ENCODE peak calls at places on chromosomes 1 and 21, in seven cellular contexts. P, S, R, G, W, I and K are unnamed samples.

GRCh38 chr1:100188617-100189016 is 10.6 kb upstream of the LRRC39 start:
- DNase-seq in P (no peak), S (no peak), R (no peak), G (no peak), W (no peak), I (no peak), K (peak; percentile 71)

GRCh38 chr1:187476671-187477070 is 647.9 kb downstream of the PLA2G4A start:
- DNase-seq in P (peak; percentile 13), S (no peak), R (peak; percentile 27), G (no peak), W (no peak), I (no peak), K (no peak)

GRCh38 chr1:176102243-176102642 is 104.8 kb downstream of the COP1 start:
- DNase-seq in P (no peak), S (no peak), R (no peak), G (peak; percentile 5), W (no peak), I (no peak), K (peak; percentile 6)

GRCh38 chr1:230940848-230941247 is 37.8 kb downstream of the TTC13 start:
- DNase-seq in P (no peak), S (no peak), R (no peak), G (no peak), W (no peak), I (no peak), K (no peak)

GRCh38 chr1:48869116-48869893 is 92.6 kb upstream of the BEND5 start:
- DNase-seq in P (peak; percentile 15), S (no peak), R (peak; percentile 45), G (no peak), W (no peak), I (no peak), K (no peak)

GRCh38 chr1:44775930-44776748 is 799 bp downstream of the RPS8 start:
- DNase-seq in P (no peak), S (peak; percentile 30), R (no peak), G (peak; percentile 55), W (no peak), I (no peak), K (peak; percentile 84)

GRCh38 chr1:7616076-7616833 is 154.8 kb upstream of the VAMP3 start:
- DNase-seq in P (peak; percentile 66), S (peak; percentile 14), R (peak; percentile 88), G (peak; percentile 75), W (peak; percentile 90), I (peak; percentile 43), K (peak; percentile 93)

GRCh38 chr1:29500041-29500440 is 263.7 kb downstream of the PTPRU start:
- DNase-seq in P (no peak), S (no peak), R (no peak), G (no peak), W (peak; percentile 31), I (no peak), K (no peak)

GRCh38 chr1:202858306-202858705 is 30.6 kb downstream of the RABIF start:
- DNase-seq in P (no peak), S (no peak), R (no peak), G (peak; percentile 41), W (no peak), I (no peak), K (no peak)

GRCh38 chr1:201461783-201462441 is 7.1 kb downstream of the PHLDA3 start:
- DNase-seq in P (no peak), S (peak; percentile 95), R (no peak), G (peak; percentile 91), W (no peak), I (no peak), K (peak; percentile 98)

GRCh38 chr1:205961405-205961804 is 18.1 kb upstream of the SLC26A9 start:
- DNase-seq in P (no peak), S (no peak), R (no peak), G (no peak), W (no peak), I (no peak), K (peak; percentile 69)

GRCh38 chr1:174258148-174258550 is 98.8 kb downstream of the RABGAP1L start:
- DNase-seq in P (peak; percentile 62), S (peak; percentile 25), R (peak; percentile 77), G (peak; percentile 58), W (peak; percentile 61), I (peak; percentile 29), K (no peak)

GRCh38 chr21:32329331-32329730 is 30.7 kb downstream of the MRAP start:
- DNase-seq in P (no peak), S (no peak), R (no peak), G (no peak), W (no peak), I (no peak), K (no peak)

GRCh38 chr1:228216371-228217320 is 8.8 kb downstream of the OBSCN start:
- DNase-seq in P (no peak), S (no peak), R (no peak), G (no peak), W (no peak), I (no peak), K (peak; percentile 72)

GRCh38 chr1:25743164-25744139 is 56.5 kb upstream of the SELENON start:
- DNase-seq in P (no peak), S (no peak), R (no peak), G (peak; percentile 22), W (peak; percentile 52), I (no peak), K (peak; percentile 97)

GRCh38 chr1:9874959-9875635 is 35.0 kb downstream of the CTNNBIP1 start:
- DNase-seq in P (peak; percentile 92), S (peak; percentile 65), R (peak; percentile 95), G (peak; percentile 87), W (peak; percentile 92), I (peak; percentile 86), K (peak; percentile 98)

GRCh38 chr1:20405893-20406604 is 80.0 kb downstream of the CAMK2N1 start:
- DNase-seq in P (no peak), S (no peak), R (peak; percentile 21), G (no peak), W (no peak), I (no peak), K (peak; percentile 93)

GRCh38 chr1:1230656-1231399 is 973 bp downstream of the SDF4 start:
- DNase-seq in P (no peak), S (no peak), R (no peak), G (peak; percentile 81), W (no peak), I (no peak), K (peak; percentile 100)

GRCh38 chr1:82628887-82629286 is 828.2 kb downstream of the ADGRL2 start:
- DNase-seq in P (no peak), S (no peak), R (no peak), G (no peak), W (no peak), I (no peak), K (no peak)

GRCh38 chr1:211825990-211826389 is 4.6 kb downstream of the LPGAT1 start:
- DNase-seq in P (no peak), S (no peak), R (no peak), G (no peak), W (no peak), I (no peak), K (no peak)

GRCh38 chr1:6475381-6476133 is 9.6 kb upstream of the TNFRSF25 start:
- DNase-seq in P (peak; percentile 72), S (peak; percentile 55), R (peak; percentile 77), G (peak; percentile 74), W (peak; percentile 91), I (no peak), K (peak; percentile 99)

GRCh38 chr21:32336711-32337110 is 38.1 kb downstream of the MRAP start:
- DNase-seq in P (no peak), S (no peak), R (no peak), G (no peak), W (no peak), I (no peak), K (no peak)

GRCh38 chr1:215636258-215636965 is 69.3 kb downstream of the KCTD3 start:
- DNase-seq in P (no peak), S (no peak), R (no peak), G (peak; percentile 36), W (no peak), I (no peak), K (peak; percentile 79)

GRCh38 chr1:28458237-28459228 is 47.3 kb upstream of the RCC1 start:
- DNase-seq in P (no peak), S (no peak), R (no peak), G (no peak), W (no peak), I (no peak), K (no peak)
- H3K27ac ChIP-seq in P (peak overlapping the region; percentile 1), S (no peak overlapping the region), R (peak overlapping the region; percentile 68), G (no peak overlapping the region), W (no peak overlapping the region), I (no peak overlapping the region), K (peak overlapping the region; percentile 25)

DNA sequence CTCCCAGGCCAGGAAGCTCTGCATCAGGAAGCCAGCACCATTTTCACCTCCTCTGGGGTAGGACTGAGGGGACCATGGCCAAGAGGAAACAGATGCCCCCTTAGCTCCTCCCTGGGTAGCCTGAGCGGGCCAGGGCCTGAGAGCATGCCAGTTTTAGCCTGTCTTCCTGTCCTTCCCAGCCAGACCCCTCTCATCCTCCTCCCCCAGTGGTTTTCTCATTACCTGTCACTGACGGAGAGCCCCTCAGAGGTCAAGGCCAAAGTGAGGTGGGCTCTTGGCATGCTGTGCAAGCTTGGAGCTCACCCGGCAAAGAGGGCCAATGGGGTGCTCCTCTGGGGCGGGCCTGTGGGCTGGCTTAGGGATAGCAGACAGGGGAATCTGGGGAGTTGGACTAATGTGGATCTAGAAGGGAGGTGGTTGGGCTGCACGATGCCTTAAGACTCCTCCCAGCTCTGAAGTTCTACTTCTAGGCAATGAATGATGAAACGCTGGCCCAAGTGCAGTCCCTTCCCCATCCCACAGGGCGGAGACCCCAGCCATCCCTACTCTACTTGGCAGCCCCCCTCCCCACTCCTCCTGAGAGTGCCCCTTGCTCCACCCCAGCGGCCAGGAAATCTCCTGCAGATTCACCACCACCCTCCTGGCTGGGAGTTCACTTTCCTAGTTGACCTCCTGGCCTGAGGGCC is 9.5 kb upstream of the LMNA start:
- DNase-seq in P (no peak), S (no peak), R (peak; percentile 90), G (no peak), W (no peak), I (no peak), K (peak; percentile 87)
- H3K4me3 ChIP-seq in P (no peak overlapping the region), S (no peak overlapping the region), R (peak overlapping the region; percentile 72), G (no peak overlapping the region), W (peak overlapping the region; percentile 61), I (peak overlapping the region; percentile 29), K (no peak overlapping the region)

DNA sequence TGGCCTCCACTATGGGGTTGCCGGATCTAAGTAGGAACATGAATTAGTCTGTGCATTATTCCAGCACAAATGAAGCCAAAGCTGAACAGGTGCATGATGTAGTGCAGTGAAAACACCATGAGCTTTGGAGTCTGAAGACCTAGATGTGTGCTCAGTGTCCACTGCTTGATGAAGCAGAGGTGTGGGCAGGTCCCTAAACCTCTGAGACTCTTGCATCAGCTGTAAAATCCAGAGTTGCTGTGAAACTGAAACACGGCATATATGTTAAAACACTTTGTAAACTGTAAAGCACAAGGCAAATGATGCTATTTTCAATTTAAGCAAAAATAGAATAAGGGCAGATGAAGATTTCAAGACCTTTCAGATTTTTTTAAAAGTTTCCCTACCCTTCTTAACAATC is 221.6 kb downstream of the NTNG1 start:
- DNase-seq in P (no peak), S (no peak), R (no peak), G (no peak), W (no peak), I (no peak), K (no peak)
- H3K4me2 ChIP-seq in P (no peak overlapping the region), S (no peak overlapping the region), R (no peak overlapping the region), G (no peak overlapping the region), W (no peak overlapping the region), I (no peak overlapping the region), K (no peak overlapping the region)

DNA sequence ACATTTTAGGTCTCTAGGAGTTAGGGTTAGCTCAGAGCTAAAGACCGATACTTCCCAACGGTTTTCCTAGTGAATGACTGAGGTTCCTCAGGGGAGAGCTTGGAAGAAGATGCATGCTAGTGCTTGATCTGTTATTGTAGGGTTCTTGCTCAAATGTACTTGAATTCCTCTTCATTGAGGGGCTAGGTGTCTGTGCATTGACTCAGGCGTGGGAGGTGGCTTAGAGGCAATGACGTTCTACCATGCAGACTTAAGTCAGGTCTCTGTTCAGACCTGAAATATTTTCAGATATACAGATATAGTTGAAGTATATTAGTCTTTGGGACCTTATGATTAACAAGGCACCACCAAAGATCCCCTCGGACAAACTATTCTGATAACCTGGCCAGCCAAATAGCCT is 23.5 kb downstream of the S100A10 start:
- DNase-seq in P (no peak), S (no peak), R (no peak), G (no peak), W (no peak), I (no peak), K (no peak)
- H3K27ac ChIP-seq in P (no peak overlapping the region), S (no peak overlapping the region), R (no peak overlapping the region), G (no peak overlapping the region), W (no peak overlapping the region), I (no peak overlapping the region), K (no peak overlapping the region)